ENCODE peak calls at places on chromosomes 16 and 17, in ten cellular contexts. K, S, C, G, J, T, Q, O, F and E are unnamed samples.

GRCh38 chr16:49490321-49490705 is 116.7 kb downstream of the C16orf78 start:
- DNase-seq in Q (no peak), F (no peak), C (no peak), K (no peak), O (no peak), S (no peak), T (no peak), G (no peak), J (no peak), E (no peak)

GRCh38 chr17:72494576-72494975 is 373.8 kb downstream of the SOX9 start:
- DNase-seq in T (no peak), K (no peak), G (no peak), J (no peak), Q (no peak), C (no peak), F (peak; percentile 31), S (no peak), O (no peak), E (no peak)

GRCh38 chr17:561118-561517 is 153.5 kb downstream of the VPS53 start:
- DNase-seq in G (no peak), K (no peak), J (peak; percentile 75), S (peak; percentile 36), T (no peak), C (no peak), F (peak; percentile 48), O (no peak), Q (no peak), E (no peak)

GRCh38 chr16:1494129-1494640 is 1.0 kb downstream of the TELO2 start:
- DNase-seq in Q (no peak), K (peak; percentile 26), S (peak; percentile 34), F (peak; percentile 76), O (no peak), G (peak; percentile 88), C (peak; percentile 67), J (peak; percentile 81), T (peak; percentile 43), E (no peak)

GRCh38 chr17:66459811-66460270 is 157.4 kb downstream of the PRKCA start:
- DNase-seq in G (peak; percentile 86), K (peak; percentile 56), S (peak; percentile 97), O (peak; percentile 85), J (peak; percentile 99), Q (peak; percentile 89), C (peak; percentile 35), F (peak; percentile 92), T (peak; percentile 79), E (no peak)

GRCh38 chr16:19005561-19006445 is 22.1 kb downstream of the TMC7 start:
- DNase-seq in F (peak; percentile 98), G (no peak), S (no peak), J (peak; percentile 54), C (peak; percentile 60), Q (peak; percentile 34), K (peak; percentile 10), T (no peak), O (peak; percentile 75), E (no peak)

GRCh38 chr16:75073551-75074414 is 42.8 kb downstream of the LDHD start:
- DNase-seq in S (no peak), G (no peak), J (no peak), O (no peak), C (no peak), F (no peak), K (no peak), Q (no peak), T (no peak), E (no peak)

GRCh38 chr17:70961341-70961740 is 792.0 kb downstream of the KCNJ2 start:
- DNase-seq in Q (no peak), K (no peak), S (peak; percentile 10), T (no peak), C (no peak), G (no peak), F (no peak), J (no peak), O (no peak), E (no peak)

GRCh38 chr16:48011888-48012658 is 143.7 kb downstream of the ABCC12 start:
- DNase-seq in T (no peak), K (no peak), O (no peak), J (no peak), S (no peak), F (no peak), C (no peak), G (no peak), Q (no peak), E (no peak)

GRCh38 chr17:76820039-76820438 is 48.2 kb upstream of the MGAT5B start:
- DNase-seq in F (no peak), T (no peak), C (no peak), J (no peak), G (no peak), S (no peak), Q (no peak), K (no peak), O (no peak), E (peak; percentile 31)
- TF ChIP-seq CTCF in F (no peak), T (no peak), C (no peak), J (no peak), G (no peak), S (no peak), Q (no peak), K (no peak), O (no peak), E (no peak)

DNA sequence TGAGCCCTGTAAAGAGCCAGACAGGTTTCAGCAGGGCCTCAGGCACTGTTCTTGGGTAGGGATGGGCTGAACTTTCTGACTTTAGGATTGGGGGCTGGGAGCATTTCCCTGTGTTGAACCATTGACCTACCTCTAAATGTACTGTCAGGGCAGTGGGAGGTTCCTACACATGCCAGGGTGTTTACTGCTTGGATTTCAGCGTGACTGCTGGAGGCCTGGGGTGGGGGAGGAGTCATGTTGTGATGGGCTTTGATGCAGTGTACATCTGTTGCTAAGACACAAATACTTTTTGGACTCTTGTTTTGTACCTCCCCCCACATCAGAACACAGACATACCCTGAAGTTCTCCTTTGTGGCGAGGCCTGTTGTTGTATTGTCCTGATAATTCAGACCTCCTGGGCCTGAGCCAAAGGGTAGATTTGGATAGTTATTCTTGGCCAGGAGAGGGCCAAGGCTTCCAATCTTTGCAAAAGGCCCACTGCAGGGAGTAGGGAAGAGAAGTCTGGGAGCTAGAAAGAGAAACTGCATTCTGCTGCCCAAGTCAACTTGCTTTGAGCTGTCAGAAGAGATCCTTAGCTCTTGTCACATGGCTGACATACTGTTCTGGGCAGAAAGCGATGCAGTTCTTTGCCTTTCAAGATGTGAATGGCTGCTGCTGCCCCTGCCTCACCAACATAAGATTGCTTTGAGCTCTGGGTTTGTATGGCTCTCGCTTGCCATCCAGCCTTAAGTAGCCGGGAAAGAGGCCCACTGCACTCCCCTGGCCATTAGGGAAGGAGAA is 3.7 kb downstream of the NFE2L1 start:
- DNase-seq in T (peak; percentile 76), O (no peak), F (peak; percentile 60), G (no peak), C (peak; percentile 88), K (peak; percentile 93), Q (peak; percentile 91), J (peak; percentile 90), S (no peak), E (no peak)
- TF ChIP-seq CTCF in T (no peak), O (no peak), F (no peak), G (no peak), C (peak; percentile 16), K (peak; percentile 16), Q (peak; percentile 44), J (peak; percentile 19), S (peak; percentile 24), E (no peak)

GRCh38 chr17:40065771-40066510 is 3.2 kb downstream of the THRA start:
- DNase-seq in C (no peak), Q (no peak), J (no peak), G (no peak), F (no peak), S (no peak), K (peak; percentile 11), O (no peak), T (no peak), E (no peak)
- TF ChIP-seq CTCF in C (no peak), Q (no peak), J (no peak), G (no peak), F (no peak), S (no peak), K (no peak), O (no peak), T (no peak), E (no peak)

GRCh38 chr16:12260119-12260646 is 283.6 kb downstream of the SNX29 start:
- DNase-seq in S (no peak), T (peak; percentile 48), G (no peak), J (no peak), C (no peak), K (no peak), F (no peak), Q (no peak), O (no peak), E (no peak)
- TF ChIP-seq CTCF in S (no peak), T (no peak), G (no peak), J (no peak), C (no peak), K (no peak), F (no peak), Q (no peak), O (no peak), E (no peak)

GRCh38 chr16:11681977-11682654 is 13.9 kb downstream of the SNN start:
- DNase-seq in J (no peak), S (no peak), F (no peak), Q (no peak), O (no peak), G (no peak), C (no peak), T (no peak), K (no peak), E (peak; percentile 29)
- TF ChIP-seq CTCF in J (no peak), S (no peak), F (no peak), Q (no peak), O (no peak), G (no peak), C (no peak), T (no peak), K (no peak), E (no peak)

DNA sequence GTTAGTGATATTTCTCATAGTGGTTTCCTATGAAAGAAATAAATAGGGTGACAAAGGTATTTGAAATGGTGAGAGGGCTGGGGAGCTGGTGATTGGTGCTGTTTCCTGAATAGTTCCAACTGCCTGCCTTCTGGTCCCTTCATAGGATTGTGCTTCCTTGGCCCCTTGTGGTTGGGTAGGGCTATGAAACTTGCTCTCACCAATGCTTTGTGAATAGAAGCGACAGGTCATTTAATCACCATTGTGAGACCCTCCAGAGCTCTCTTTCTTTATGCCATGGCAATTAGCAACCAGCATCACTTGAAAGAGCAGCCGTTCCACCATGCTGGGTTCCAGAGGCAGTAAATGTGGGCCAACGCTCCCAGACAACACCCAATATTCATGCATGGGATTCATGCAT is 23.7 kb upstream of the WWOX start:
- DNase-seq in G (no peak), C (no peak), S (no peak), F (no peak), O (no peak), K (no peak), J (no peak), T (no peak), Q (no peak), E (no peak)
- TF ChIP-seq CTCF in G (no peak), C (no peak), S (no peak), F (no peak), O (no peak), K (no peak), J (no peak), T (no peak), Q (no peak), E (no peak)